ENCODE peak calls at places on chromosomes 13 and 19, in ten cellular contexts. U, Y, Q, N, E, H, R, W, C and O are unnamed samples.

GRCh38 chr13:78147905-78148304 is 229.3 kb upstream of the EDNRB start:
- DNase-seq in U (no peak), Y (no peak), Q (no peak), N (no peak), E (no peak), H (no peak), R (no peak), W (no peak), C (no peak), O (no peak)

GRCh38 chr13:30863231-30863630 is 42.8 kb upstream of the MEDAG start:
- DNase-seq in U (no peak), Y (no peak), Q (no peak), N (no peak), E (no peak), H (no peak), R (no peak), W (no peak), C (no peak), O (no peak)

GRCh38 chr13:20151612-20152011 is 9.2 kb downstream of the GJA3 start:
- DNase-seq in U (no peak), Y (no peak), Q (no peak), N (no peak), E (no peak), H (no peak), R (no peak), W (no peak), C (no peak), O (no peak)

GRCh38 chr19:575527-576506 is 3.4 kb downstream of the BSG start:
- DNase-seq in U (no peak), Y (no peak), Q (no peak), N (no peak), E (no peak), H (no peak), R (no peak), W (no peak), C (peak), O (no peak)

GRCh38 chr13:24232474-24232873 is 72.0 kb downstream of the SPATA13 start:
- DNase-seq in U (no peak), Y (no peak), Q (no peak), N (no peak), E (no peak), H (no peak), R (no peak), W (no peak), C (no peak), O (no peak)

GRCh38 chr13:32025730-32026129 is 5.8 kb upstream of the FRY start:
- DNase-seq in U (no peak), Y (no peak), Q (no peak), N (no peak), E (no peak), H (no peak), R (no peak), W (no peak), C (no peak), O (no peak)

GRCh38 chr13:100388923-100389322 is 199.7 kb downstream of the GGACT start:
- DNase-seq in U (no peak), Y (no peak), Q (no peak), N (no peak), E (no peak), H (no peak), R (no peak), W (no peak), C (no peak), O (no peak)

GRCh38 chr13:111616203-111616602 is 295.8 kb downstream of the TEX29 start:
- DNase-seq in U (no peak), Y (no peak), Q (no peak), N (no peak), E (no peak), H (no peak), R (no peak), W (no peak), C (no peak), O (no peak)

GRCh38 chr13:48181482-48182145 is 51.4 kb upstream of the ITM2B start:
- DNase-seq in U (no peak), Y (no peak), Q (no peak), N (no peak), E (no peak), H (no peak), R (no peak), W (no peak), C (no peak), O (no peak)